ENCODE peak calls at places on chromosomes 4 and X, in five cellular contexts. M, F, D, Y and G are unnamed samples.

GRCh38 chr4:182582245-182582644 is 334.9 kb downstream of the DCTD start:
- DNase-seq in Y (no peak), M (no peak), D (no peak), F (no peak), G (no peak)

GRCh38 chr4:143700420-143701352 is at the start of gene FREM3:
- DNase-seq in D (peak; percentile 33), M (no peak), Y (no peak), F (no peak), G (no peak)

GRCh38 chr4:65918217-65918616 is 247.9 kb upstream of the EPHA5 start:
- DNase-seq in D (no peak), Y (no peak), F (no peak), M (no peak), G (no peak)

GRCh38 chr4:166318810-166319525 is 445.9 kb downstream of the TLL1 start:
- DNase-seq in F (no peak), D (no peak), Y (no peak), M (no peak), G (no peak)

GRCh38 chrX:149497626-149498025 is 7.5 kb downstream of the IDS start:
- DNase-seq in F (no peak), Y (no peak), M (no peak), D (no peak), G (no peak)

GRCh38 chrX:52082578-52082977 is 13.6 kb upstream of the MAGED4B start:
- DNase-seq in D (no peak), F (no peak), M (no peak), Y (no peak), G (no peak)

GRCh38 chrX:47093248-47093647 is 15.0 kb downstream of the RGN start:
- DNase-seq in D (no peak), F (no peak), M (peak; percentile 38), Y (peak; percentile 26), G (peak; percentile 35)

GRCh38 chr4:10095296-10095991 is 21.2 kb downstream of the WDR1 start:
- DNase-seq in M (no peak), F (no peak), D (no peak), Y (no peak), G (no peak)

GRCh38 chrX:30887721-30888120 is 1.3 kb downstream of the TAB3 start:
- DNase-seq in Y (no peak), D (no peak), F (no peak), M (peak; percentile 34), G (no peak)

GRCh38 chr4:95129036-95129435 is 371.3 kb downstream of the BMPR1B start:
- DNase-seq in Y (peak; percentile 21), M (no peak), D (no peak), F (no peak), G (no peak)

GRCh38 chrX:153733651-153734240 is 9.1 kb downstream of the ABCD1 start:
- DNase-seq in M (no peak), F (no peak), Y (no peak), D (no peak), G (no peak)
- H3K9me3 ChIP-seq in M (peaks cover 2% of the 10 kb centered on the region), F (no peaks in the 10 kb centered on the region), Y (no peaks in the 10 kb centered on the region), D (no peaks in the 10 kb centered on the region), G (no peaks in the 10 kb centered on the region)

GRCh38 chr4:142120921-142121320 is 484.5 kb downstream of the IL15 start:
- DNase-seq in Y (no peak), M (no peak), F (no peak), D (no peak), G (no peak)

GRCh38 chr4:142121951-142122350 is 485.6 kb downstream of the IL15 start:
- DNase-seq in M (no peak), F (no peak), D (no peak), Y (peak; percentile 92), G (no peak)

GRCh38 chr4:142124874-142125273 is 488.5 kb downstream of the IL15 start:
- DNase-seq in Y (no peak), M (no peak), F (no peak), D (no peak), G (no peak)

GRCh38 chr4:142126890-142127497 is 490.6 kb downstream of the IL15 start:
- DNase-seq in Y (peak; percentile 89), M (peak; percentile 56), D (peak; percentile 3), F (peak; percentile 31), G (peak; percentile 3)

DNA sequence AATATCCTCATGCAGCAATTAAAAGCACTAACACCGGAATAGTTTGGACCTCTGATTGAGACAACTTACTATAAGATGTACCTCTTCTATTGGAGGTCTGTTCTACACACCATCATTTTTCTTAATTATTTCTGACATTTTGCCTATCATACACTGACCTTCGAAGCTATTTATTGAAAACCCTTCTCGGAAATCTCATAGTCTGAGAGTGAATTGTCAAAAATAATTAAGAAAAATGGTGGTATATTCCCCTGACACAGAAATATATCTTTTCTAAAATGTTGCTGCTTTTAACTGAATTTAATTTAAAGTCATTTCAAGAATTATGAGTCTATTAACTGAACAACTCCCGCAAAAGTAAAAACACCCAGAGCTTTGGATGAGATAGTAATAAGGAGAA is 485.1 kb downstream of the IL15 start:
- DNase-seq in D (no peak), F (no peak), M (no peak), Y (no peak), G (no peak)
- TF ChIP-seq JUN in D (no peak), F (no peak), M (no peak), Y (no peak), G (no peak)

DNA sequence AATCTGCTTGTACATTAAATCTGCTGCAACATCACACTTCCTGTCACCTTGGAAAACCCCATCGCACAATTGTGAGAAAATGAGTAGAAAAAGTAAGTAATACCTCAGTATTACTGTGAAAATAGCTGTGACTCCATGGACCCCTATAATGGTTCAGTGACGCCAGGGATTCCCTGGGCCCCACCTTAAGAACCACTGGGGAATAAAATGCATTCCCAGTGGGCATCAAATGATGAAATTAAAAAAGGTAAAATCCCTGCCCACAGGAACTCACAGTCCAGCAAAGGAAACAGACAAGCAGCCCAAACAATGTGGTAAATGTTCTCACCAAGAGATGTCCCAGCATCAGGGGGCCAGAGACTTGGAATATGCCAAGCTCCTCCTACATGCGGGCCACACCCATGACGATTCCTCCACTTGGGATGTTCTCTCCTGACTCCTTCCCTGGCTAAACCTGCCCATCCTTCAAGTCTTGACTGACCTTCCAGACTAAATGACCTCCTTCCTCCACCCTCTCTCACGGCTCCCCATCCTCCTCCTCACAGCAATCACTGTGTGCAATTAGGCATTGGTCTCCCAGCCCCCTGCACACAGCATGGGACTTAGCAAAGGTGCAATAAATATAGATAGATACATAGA is 2.6 kb downstream of the EVC2 start:
- DNase-seq in F (no peak), Y (no peak), D (no peak), M (no peak), G (no peak)
- H3K4me2 ChIP-seq in F (no peak overlapping the region), Y (no peak overlapping the region), D (no peak overlapping the region), M (no peak overlapping the region), G (no peak overlapping the region)

GRCh38 chr4:161172396-161173026 is 991.3 kb downstream of the FSTL5 start:
- DNase-seq in D (no peak), Y (no peak), F (no peak), M (no peak), G (no peak)
- H3K9me3 ChIP-seq in D (no peaks in the 10 kb centered on the region), Y (no peaks in the 10 kb centered on the region), F (no peaks in the 10 kb centered on the region), M (no peaks in the 10 kb centered on the region), G (no peaks in the 10 kb centered on the region)

DNA sequence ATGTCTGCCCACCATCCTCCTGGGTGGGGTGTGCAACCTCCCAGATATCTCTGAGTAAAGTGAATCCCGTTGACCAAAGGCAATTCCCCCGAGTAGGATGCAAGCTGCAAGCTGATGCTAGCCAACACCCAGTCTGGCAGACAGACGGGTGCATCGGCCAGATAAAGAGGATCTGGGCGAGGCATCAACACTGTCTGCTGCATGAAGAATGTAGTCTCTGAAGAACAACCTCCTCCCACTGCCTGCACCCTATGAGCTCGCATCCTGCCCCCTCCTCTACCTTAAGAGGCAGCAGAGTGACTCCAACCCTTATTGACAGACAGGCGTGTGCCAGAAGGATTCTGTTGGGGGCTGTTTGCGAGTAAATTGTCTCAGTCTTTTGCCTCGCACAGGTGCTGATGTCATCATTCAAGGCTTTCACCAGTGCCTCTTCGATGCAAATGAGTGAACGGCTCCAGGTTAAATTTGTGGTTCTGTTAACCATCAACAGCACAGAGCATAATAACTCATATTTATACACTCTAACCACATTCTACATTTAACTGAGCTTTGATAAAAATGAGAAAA is 546.9 kb downstream of the BCOR start:
- DNase-seq in F (no peak), D (no peak), Y (no peak), M (peak; percentile 75), G (no peak)
- TF ChIP-seq JUN in F (no peak), D (no peak), Y (no peak), M (no peak), G (no peak)

GRCh38 chr4:1213336-1213995 is 35.5 kb downstream of the CTBP1 start:
- DNase-seq in Y (no peak), D (no peak), F (no peak), M (no peak), G (no peak)
- H3K4me2 ChIP-seq in Y (no peak overlapping the region), D (no peak overlapping the region), F (no peak overlapping the region), M (no peak overlapping the region), G (no peak overlapping the region)

GRCh38 chr4:6688879-6689505 is 4.7 kb upstream of the S100P start:
- DNase-seq in F (peak; percentile 91), M (peak; percentile 83), Y (peak; percentile 39), D (no peak), G (peak; percentile 82)
- H3K9me3 ChIP-seq in F (no peaks in the 10 kb centered on the region), M (no peaks in the 10 kb centered on the region), Y (no peaks in the 10 kb centered on the region), D (no peaks in the 10 kb centered on the region), G (no peaks in the 10 kb centered on the region)

GRCh38 chrX:151801980-151802379 is 67.4 kb downstream of the CNGA2 start:
- DNase-seq in M (peak; percentile 17), D (no peak), F (no peak), Y (peak; percentile 8), G (peak; percentile 30)
- TF ChIP-seq JUN in M (no peak), D (no peak), F (no peak), Y (no peak), G (no peak)

GRCh38 chrX:81412428-81412827 is 210.5 kb downstream of the SH3BGRL start:
- DNase-seq in M (no peak), F (no peak), D (peak; percentile 0), Y (no peak), G (no peak)
- H3K4me2 ChIP-seq in M (no peak overlapping the region), F (no peak overlapping the region), D (no peak overlapping the region), Y (no peak overlapping the region), G (no peak overlapping the region)